ENCODE peak calls at places on chromosomes 4 and X, in seven cellular contexts. One of them, this sample, is unnamed.

GRCh38 chr4:76499461-76499860 is 64.4 kb downstream of the SHROOM3 start:
- DNase-seq in NCI-H1417 treated with DMSO at 0.1 percent for 48 hours: no peak
- DNase-seq in CD4-positive, alpha-beta T cell: no peak
- DNase-seq in NCI-H510A: no peak
- DNase-seq in NCI-H524: no peak
- DNase-seq in substantia nigra: no peak
- DNase-seq in activated naive CD4-positive, alpha-beta T cell: no peak
- DNase-seq in this sample: no peak

GRCh38 chr4:90000995-90001394 is 106.3 kb downstream of the MMRN1 start:
- DNase-seq in activated naive CD4-positive, alpha-beta T cell: no peak
- DNase-seq in NCI-H524: no peak
- DNase-seq in NCI-H510A: no peak
- DNase-seq in NCI-H1417 treated with DMSO at 0.1 percent for 48 hours: no peak
- DNase-seq in substantia nigra: no peak
- DNase-seq in CD4-positive, alpha-beta T cell: no peak
- DNase-seq in this sample: no peak

GRCh38 chrX:154724999-154725756 is 25.7 kb downstream of the GAB3 start:
- DNase-seq in CD4-positive, alpha-beta T cell: no peak
- DNase-seq in NCI-H510A: no peak
- DNase-seq in NCI-H1417 treated with DMSO at 0.1 percent for 48 hours: no peak
- DNase-seq in activated naive CD4-positive, alpha-beta T cell: no peak
- DNase-seq in substantia nigra: no peak
- DNase-seq in NCI-H524: no peak
- DNase-seq in this sample: no peak

GRCh38 chrX:104315555-104315954 is 60.8 kb upstream of the ESX1 start:
- DNase-seq in CD4-positive, alpha-beta T cell: no peak
- DNase-seq in NCI-H1417 treated with DMSO at 0.1 percent for 48 hours: no peak
- DNase-seq in activated naive CD4-positive, alpha-beta T cell: no peak
- DNase-seq in NCI-H510A: no peak
- DNase-seq in substantia nigra: no peak
- DNase-seq in NCI-H524: no peak
- DNase-seq in this sample: no peak

GRCh38 chrX:2150722-2151121 is 350.1 kb downstream of the DHRSX start:
- DNase-seq in NCI-H510A: no peak
- DNase-seq in NCI-H524: no peak
- DNase-seq in CD4-positive, alpha-beta T cell: no peak
- DNase-seq in activated naive CD4-positive, alpha-beta T cell: no peak
- DNase-seq in NCI-H1417 treated with DMSO at 0.1 percent for 48 hours: no peak
- DNase-seq in substantia nigra: no peak
- DNase-seq in this sample: no peak

GRCh38 chr4:92825785-92826184 is 522.0 kb downstream of the GRID2 start:
- DNase-seq in substantia nigra: no peak
- DNase-seq in activated naive CD4-positive, alpha-beta T cell: no peak
- DNase-seq in CD4-positive, alpha-beta T cell: no peak
- DNase-seq in NCI-H510A: no peak
- DNase-seq in NCI-H524: no peak
- DNase-seq in NCI-H1417 treated with DMSO at 0.1 percent for 48 hours: no peak
- DNase-seq in this sample: no peak

GRCh38 chr4:151784676-151785075 is 23.9 kb upstream of the GATB start:
- DNase-seq in NCI-H1417 treated with DMSO at 0.1 percent for 48 hours: no peak
- DNase-seq in NCI-H524: no peak
- DNase-seq in substantia nigra: no peak
- DNase-seq in NCI-H510A: no peak
- DNase-seq in activated naive CD4-positive, alpha-beta T cell: no peak
- DNase-seq in CD4-positive, alpha-beta T cell: no peak
- DNase-seq in this sample: no peak

GRCh38 chr4:155005395-155006087 is 202.9 kb upstream of the NPY2R start:
- DNase-seq in CD4-positive, alpha-beta T cell: no peak
- DNase-seq in NCI-H524: no peak
- DNase-seq in NCI-H510A: no peak
- DNase-seq in substantia nigra: no peak
- DNase-seq in NCI-H1417 treated with DMSO at 0.1 percent for 48 hours: no peak
- DNase-seq in activated naive CD4-positive, alpha-beta T cell: no peak
- DNase-seq in this sample: no peak

GRCh38 chr4:15695764-15696163 is 7.1 kb upstream of the BST1 start:
- DNase-seq in NCI-H510A: no peak
- DNase-seq in NCI-H524: no peak
- DNase-seq in activated naive CD4-positive, alpha-beta T cell: no peak
- DNase-seq in NCI-H1417 treated with DMSO at 0.1 percent for 48 hours: no peak
- DNase-seq in substantia nigra: no peak
- DNase-seq in CD4-positive, alpha-beta T cell: no peak
- DNase-seq in this sample: no peak

GRCh38 chr4:142719854-142720541 is 126.1 kb downstream of the INPP4B start:
- DNase-seq in substantia nigra: no peak
- DNase-seq in NCI-H524: no peak
- DNase-seq in NCI-H1417 treated with DMSO at 0.1 percent for 48 hours: peak; percentile 26
- DNase-seq in CD4-positive, alpha-beta T cell: no peak
- DNase-seq in activated naive CD4-positive, alpha-beta T cell: no peak
- DNase-seq in NCI-H510A: no peak
- DNase-seq in this sample: no peak

GRCh38 chrX:12563121-12563520 is 228.1 kb upstream of the PRPS2 start:
- DNase-seq in CD4-positive, alpha-beta T cell: no peak
- DNase-seq in substantia nigra: no peak
- DNase-seq in activated naive CD4-positive, alpha-beta T cell: no peak
- DNase-seq in NCI-H524: no peak
- DNase-seq in NCI-H510A: no peak
- DNase-seq in NCI-H1417 treated with DMSO at 0.1 percent for 48 hours: no peak
- DNase-seq in this sample: no peak

GRCh38 chr4:73803213-73803612 is 33.3 kb upstream of the CXCL6 start:
- DNase-seq in substantia nigra: no peak
- DNase-seq in NCI-H510A: no peak
- DNase-seq in NCI-H1417 treated with DMSO at 0.1 percent for 48 hours: no peak
- DNase-seq in activated naive CD4-positive, alpha-beta T cell: no peak
- DNase-seq in NCI-H524: no peak
- DNase-seq in CD4-positive, alpha-beta T cell: no peak
- DNase-seq in this sample: no peak

GRCh38 chrX:50680990-50681389 is 133.0 kb downstream of the SHROOM4 start:
- DNase-seq in NCI-H524: no peak
- DNase-seq in substantia nigra: no peak
- DNase-seq in NCI-H1417 treated with DMSO at 0.1 percent for 48 hours: no peak
- DNase-seq in CD4-positive, alpha-beta T cell: no peak
- DNase-seq in activated naive CD4-positive, alpha-beta T cell: no peak
- DNase-seq in NCI-H510A: no peak
- DNase-seq in this sample: no peak

GRCh38 chrX:101051153-101051548 is 760 bp downstream of the TRMT2B start:
- DNase-seq in activated naive CD4-positive, alpha-beta T cell: no peak
- DNase-seq in CD4-positive, alpha-beta T cell: no peak
- DNase-seq in NCI-H524: no peak
- DNase-seq in NCI-H510A: no peak
- DNase-seq in substantia nigra: no peak
- DNase-seq in NCI-H1417 treated with DMSO at 0.1 percent for 48 hours: no peak
- DNase-seq in this sample: peak; percentile 14

GRCh38 chr4:46444318-46444717 is 54.4 kb upstream of the GABRA2 start:
- DNase-seq in NCI-H524: no peak
- DNase-seq in substantia nigra: no peak
- DNase-seq in NCI-H1417 treated with DMSO at 0.1 percent for 48 hours: no peak
- DNase-seq in activated naive CD4-positive, alpha-beta T cell: no peak
- DNase-seq in CD4-positive, alpha-beta T cell: no peak
- DNase-seq in NCI-H510A: no peak
- DNase-seq in this sample: no peak

GRCh38 chr4:74618659-74619058 is 173.7 kb downstream of the AREG start:
- DNase-seq in NCI-H1417 treated with DMSO at 0.1 percent for 48 hours: no peak
- DNase-seq in activated naive CD4-positive, alpha-beta T cell: no peak
- DNase-seq in CD4-positive, alpha-beta T cell: no peak
- DNase-seq in NCI-H510A: no peak
- DNase-seq in NCI-H524: no peak
- DNase-seq in substantia nigra: no peak
- DNase-seq in this sample: no peak

GRCh38 chrX:56804867-56805266 is 75.8 kb downstream of the NBDY start:
- DNase-seq in activated naive CD4-positive, alpha-beta T cell: no peak
- DNase-seq in CD4-positive, alpha-beta T cell: no peak
- DNase-seq in NCI-H1417 treated with DMSO at 0.1 percent for 48 hours: no peak
- DNase-seq in substantia nigra: no peak
- DNase-seq in NCI-H510A: no peak
- DNase-seq in NCI-H524: no peak
- DNase-seq in this sample: no peak

GRCh38 chr4:96056346-96056934 is 216.5 kb downstream of the PDHA2 start:
- DNase-seq in NCI-H524: no peak
- DNase-seq in substantia nigra: no peak
- DNase-seq in NCI-H1417 treated with DMSO at 0.1 percent for 48 hours: no peak
- DNase-seq in CD4-positive, alpha-beta T cell: no peak
- DNase-seq in NCI-H510A: no peak
- DNase-seq in activated naive CD4-positive, alpha-beta T cell: no peak
- DNase-seq in this sample: no peak

GRCh38 chr4:48129307-48130014 is 4.6 kb downstream of the TXK start:
- DNase-seq in activated naive CD4-positive, alpha-beta T cell: no peak
- DNase-seq in NCI-H510A: no peak
- DNase-seq in NCI-H524: no peak
- DNase-seq in CD4-positive, alpha-beta T cell: peak; percentile 33
- DNase-seq in substantia nigra: no peak
- DNase-seq in NCI-H1417 treated with DMSO at 0.1 percent for 48 hours: no peak
- DNase-seq in this sample: peak; percentile 61

GRCh38 chr4:77127837-77128621 is 29.0 kb upstream of the CCNG2 start:
- DNase-seq in NCI-H524: no peak
- DNase-seq in CD4-positive, alpha-beta T cell: no peak
- DNase-seq in activated naive CD4-positive, alpha-beta T cell: no peak
- DNase-seq in NCI-H1417 treated with DMSO at 0.1 percent for 48 hours: no peak
- DNase-seq in substantia nigra: no peak
- DNase-seq in NCI-H510A: no peak
- DNase-seq in this sample: no peak

This sample was measured in left colon.